ENCODE peak calls at places on chromosomes 7 and 10, in eight cellular contexts. One of them, this sample, is unnamed.

GRCh38 chr10:125568156-125568555 is 114.8 kb downstream of the TEX36 start:
- DNase-seq in trophoblast cell: no peak
- DNase-seq in CD8-positive, alpha-beta T cell: no peak
- DNase-seq in tibial artery: no peak
- DNase-seq in naive thymus-derived CD4-positive, alpha-beta T cell: no peak
- DNase-seq in AG04450: no peak
- DNase-seq in CD8-positive, alpha-beta memory T cell: no peak
- DNase-seq in WERI-Rb-1: no peak
- DNase-seq in this sample: no peak

GRCh38 chr7:104923010-104923421 is 91.0 kb upstream of the KMT2E start:
- DNase-seq in AG04450: peak
- DNase-seq in CD8-positive, alpha-beta memory T cell: peak
- DNase-seq in CD8-positive, alpha-beta T cell: peak
- DNase-seq in naive thymus-derived CD4-positive, alpha-beta T cell: peak
- DNase-seq in WERI-Rb-1: peak
- DNase-seq in trophoblast cell: no peak
- DNase-seq in tibial artery: peak
- DNase-seq in this sample: peak

GRCh38 chr10:78782441-78782840 is 286.3 kb upstream of the ZMIZ1 start:
- DNase-seq in tibial artery: no peak
- DNase-seq in WERI-Rb-1: no peak
- DNase-seq in AG04450: no peak
- DNase-seq in CD8-positive, alpha-beta memory T cell: no peak
- DNase-seq in CD8-positive, alpha-beta T cell: no peak
- DNase-seq in naive thymus-derived CD4-positive, alpha-beta T cell: no peak
- DNase-seq in trophoblast cell: no peak
- DNase-seq in this sample: no peak

GRCh38 chr7:24786941-24787340 is 29.7 kb upstream of the GSDME start:
- DNase-seq in naive thymus-derived CD4-positive, alpha-beta T cell: no peak
- DNase-seq in trophoblast cell: peak
- DNase-seq in tibial artery: no peak
- DNase-seq in CD8-positive, alpha-beta T cell: no peak
- DNase-seq in WERI-Rb-1: no peak
- DNase-seq in CD8-positive, alpha-beta memory T cell: no peak
- DNase-seq in AG04450: peak
- DNase-seq in this sample: peak

GRCh38 chr10:60846173-60846572 is 67.9 kb downstream of the CDK1 start:
- DNase-seq in naive thymus-derived CD4-positive, alpha-beta T cell: no peak
- DNase-seq in tibial artery: no peak
- DNase-seq in WERI-Rb-1: peak
- DNase-seq in AG04450: peak
- DNase-seq in CD8-positive, alpha-beta T cell: no peak
- DNase-seq in CD8-positive, alpha-beta memory T cell: no peak
- DNase-seq in trophoblast cell: no peak
- DNase-seq in this sample: no peak

GRCh38 chr10:12898271-12898670 is 103.2 kb downstream of the CCDC3 start:
- DNase-seq in WERI-Rb-1: no peak
- DNase-seq in naive thymus-derived CD4-positive, alpha-beta T cell: no peak
- DNase-seq in CD8-positive, alpha-beta T cell: no peak
- DNase-seq in CD8-positive, alpha-beta memory T cell: no peak
- DNase-seq in tibial artery: no peak
- DNase-seq in trophoblast cell: no peak
- DNase-seq in AG04450: no peak
- DNase-seq in this sample: no peak

GRCh38 chr7:147432068-147432467 is 1158.5 kb upstream of the C7orf33 start:
- DNase-seq in CD8-positive, alpha-beta T cell: no peak
- DNase-seq in CD8-positive, alpha-beta memory T cell: no peak
- DNase-seq in trophoblast cell: no peak
- DNase-seq in WERI-Rb-1: peak
- DNase-seq in AG04450: no peak
- DNase-seq in naive thymus-derived CD4-positive, alpha-beta T cell: no peak
- DNase-seq in tibial artery: no peak
- DNase-seq in this sample: no peak

GRCh38 chr10:110268931-110269640 is 35.6 kb downstream of the SMNDC1 start:
- DNase-seq in AG04450: no peak
- DNase-seq in trophoblast cell: no peak
- DNase-seq in CD8-positive, alpha-beta T cell: no peak
- DNase-seq in WERI-Rb-1: no peak
- DNase-seq in CD8-positive, alpha-beta memory T cell: no peak
- DNase-seq in naive thymus-derived CD4-positive, alpha-beta T cell: no peak
- DNase-seq in tibial artery: no peak
- DNase-seq in this sample: no peak

GRCh38 chr7:135338151-135338550 is 104.5 kb downstream of the STRA8 start:
- DNase-seq in tibial artery: no peak
- DNase-seq in AG04450: no peak
- DNase-seq in WERI-Rb-1: no peak
- DNase-seq in CD8-positive, alpha-beta memory T cell: no peak
- DNase-seq in naive thymus-derived CD4-positive, alpha-beta T cell: no peak
- DNase-seq in trophoblast cell: no peak
- DNase-seq in CD8-positive, alpha-beta T cell: no peak
- DNase-seq in this sample: no peak

GRCh38 chr10:110365356-110366143 is 60.8 kb upstream of the SMNDC1 start:
- DNase-seq in WERI-Rb-1: no peak
- DNase-seq in CD8-positive, alpha-beta T cell: no peak
- DNase-seq in tibial artery: no peak
- DNase-seq in naive thymus-derived CD4-positive, alpha-beta T cell: no peak
- DNase-seq in trophoblast cell: no peak
- DNase-seq in CD8-positive, alpha-beta memory T cell: no peak
- DNase-seq in AG04450: no peak
- DNase-seq in this sample: no peak

GRCh38 chr10:132187421-132188138 is 832 bp downstream of the DPYSL4 start:
- DNase-seq in CD8-positive, alpha-beta memory T cell: no peak
- DNase-seq in AG04450: no peak
- DNase-seq in tibial artery: no peak
- DNase-seq in trophoblast cell: no peak
- DNase-seq in CD8-positive, alpha-beta T cell: no peak
- DNase-seq in WERI-Rb-1: no peak
- DNase-seq in naive thymus-derived CD4-positive, alpha-beta T cell: no peak
- DNase-seq in this sample: no peak

GRCh38 chr7:47968852-47969774 is 10.3 kb downstream of the HUS1 start:
- DNase-seq in CD8-positive, alpha-beta T cell: peak
- DNase-seq in CD8-positive, alpha-beta memory T cell: peak
- DNase-seq in WERI-Rb-1: peak
- DNase-seq in tibial artery: no peak
- DNase-seq in AG04450: no peak
- DNase-seq in trophoblast cell: peak
- DNase-seq in naive thymus-derived CD4-positive, alpha-beta T cell: peak
- DNase-seq in this sample: no peak
- H3K27ac ChIP-seq in CD8-positive, alpha-beta T cell: no peak
- H3K27ac ChIP-seq in CD8-positive, alpha-beta memory T cell: no peak
- H3K27ac ChIP-seq in WERI-Rb-1: no peak
- H3K27ac ChIP-seq in tibial artery: no peak
- H3K27ac ChIP-seq in AG04450: no peak
- H3K27ac ChIP-seq in trophoblast cell: no peak
- H3K27ac ChIP-seq in naive thymus-derived CD4-positive, alpha-beta T cell: no peak
- H3K27ac ChIP-seq in this sample: no peak

DNA sequence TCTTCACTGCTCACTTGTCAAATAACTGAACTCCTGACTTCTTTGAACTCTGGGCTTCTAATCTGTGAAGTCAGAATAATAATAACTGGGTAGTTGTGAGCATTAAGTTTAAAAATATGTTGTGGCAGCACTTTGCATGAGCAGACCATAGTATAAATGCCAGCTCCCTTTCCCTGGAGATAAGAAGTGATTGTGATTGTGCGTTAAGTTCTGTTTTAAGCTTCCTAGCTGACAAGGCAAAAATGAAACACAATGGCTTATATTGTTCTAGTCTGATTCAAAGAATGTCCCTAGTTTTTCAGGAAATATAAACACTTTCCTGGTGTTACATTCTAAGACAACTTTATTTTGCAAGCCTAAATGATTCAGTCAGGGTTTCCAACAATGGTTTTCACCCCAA is 61.8 kb downstream of the PTPRE start:
- DNase-seq in WERI-Rb-1: no peak
- DNase-seq in trophoblast cell: no peak
- DNase-seq in AG04450: no peak
- DNase-seq in CD8-positive, alpha-beta memory T cell: no peak
- DNase-seq in CD8-positive, alpha-beta T cell: no peak
- DNase-seq in tibial artery: no peak
- DNase-seq in naive thymus-derived CD4-positive, alpha-beta T cell: no peak
- DNase-seq in this sample: no peak
- H3K27ac ChIP-seq in WERI-Rb-1: no peak
- H3K27ac ChIP-seq in trophoblast cell: no peak
- H3K27ac ChIP-seq in AG04450: no peak
- H3K27ac ChIP-seq in CD8-positive, alpha-beta memory T cell: no peak
- H3K27ac ChIP-seq in CD8-positive, alpha-beta T cell: no peak
- H3K27ac ChIP-seq in tibial artery: no peak
- H3K27ac ChIP-seq in naive thymus-derived CD4-positive, alpha-beta T cell: no peak
- H3K27ac ChIP-seq in this sample: no peak

GRCh38 chr10:122494833-122495232 is 33.5 kb downstream of the HTRA1 start:
- DNase-seq in tibial artery: peak
- DNase-seq in naive thymus-derived CD4-positive, alpha-beta T cell: no peak
- DNase-seq in WERI-Rb-1: no peak
- DNase-seq in CD8-positive, alpha-beta memory T cell: no peak
- DNase-seq in trophoblast cell: no peak
- DNase-seq in CD8-positive, alpha-beta T cell: no peak
- DNase-seq in AG04450: peak
- DNase-seq in this sample: no peak

GRCh38 chr10:122492006-122492405 is 30.7 kb downstream of the HTRA1 start:
- DNase-seq in AG04450: no peak
- DNase-seq in tibial artery: no peak
- DNase-seq in naive thymus-derived CD4-positive, alpha-beta T cell: no peak
- DNase-seq in CD8-positive, alpha-beta memory T cell: no peak
- DNase-seq in WERI-Rb-1: no peak
- DNase-seq in trophoblast cell: no peak
- DNase-seq in CD8-positive, alpha-beta T cell: no peak
- DNase-seq in this sample: no peak

GRCh38 chr10:122494173-122494820 is 32.9 kb downstream of the HTRA1 start:
- DNase-seq in trophoblast cell: no peak
- DNase-seq in CD8-positive, alpha-beta T cell: no peak
- DNase-seq in WERI-Rb-1: no peak
- DNase-seq in tibial artery: no peak
- DNase-seq in CD8-positive, alpha-beta memory T cell: no peak
- DNase-seq in naive thymus-derived CD4-positive, alpha-beta T cell: no peak
- DNase-seq in AG04450: no peak
- DNase-seq in this sample: no peak

GRCh38 chr10:122492955-122493597 is 31.7 kb downstream of the HTRA1 start:
- DNase-seq in trophoblast cell: no peak
- DNase-seq in naive thymus-derived CD4-positive, alpha-beta T cell: no peak
- DNase-seq in tibial artery: peak
- DNase-seq in AG04450: no peak
- DNase-seq in CD8-positive, alpha-beta T cell: no peak
- DNase-seq in WERI-Rb-1: no peak
- DNase-seq in CD8-positive, alpha-beta memory T cell: no peak
- DNase-seq in this sample: peak

GRCh38 chr10:122493761-122494160 is 32.4 kb downstream of the HTRA1 start:
- DNase-seq in WERI-Rb-1: no peak
- DNase-seq in CD8-positive, alpha-beta T cell: no peak
- DNase-seq in tibial artery: no peak
- DNase-seq in naive thymus-derived CD4-positive, alpha-beta T cell: no peak
- DNase-seq in AG04450: no peak
- DNase-seq in trophoblast cell: no peak
- DNase-seq in CD8-positive, alpha-beta memory T cell: no peak
- DNase-seq in this sample: no peak
- H3K27ac ChIP-seq in WERI-Rb-1: no peak
- H3K27ac ChIP-seq in CD8-positive, alpha-beta T cell: no peak
- H3K27ac ChIP-seq in tibial artery: peak
- H3K27ac ChIP-seq in naive thymus-derived CD4-positive, alpha-beta T cell: no peak
- H3K27ac ChIP-seq in AG04450: peak
- H3K27ac ChIP-seq in trophoblast cell: no peak
- H3K27ac ChIP-seq in CD8-positive, alpha-beta memory T cell: no peak
- H3K27ac ChIP-seq in this sample: no peak

GRCh38 chr10:84176351-84176750 is 2.8 kb downstream of the GPR15LG start:
- DNase-seq in AG04450: no peak
- DNase-seq in trophoblast cell: no peak
- DNase-seq in CD8-positive, alpha-beta T cell: no peak
- DNase-seq in WERI-Rb-1: no peak
- DNase-seq in CD8-positive, alpha-beta memory T cell: no peak
- DNase-seq in naive thymus-derived CD4-positive, alpha-beta T cell: no peak
- DNase-seq in tibial artery: no peak
- DNase-seq in this sample: no peak

GRCh38 chr10:84173543-84173942 is at the start of gene GPR15LG:
- DNase-seq in AG04450: no peak
- DNase-seq in trophoblast cell: no peak
- DNase-seq in CD8-positive, alpha-beta T cell: no peak
- DNase-seq in WERI-Rb-1: no peak
- DNase-seq in naive thymus-derived CD4-positive, alpha-beta T cell: no peak
- DNase-seq in tibial artery: no peak
- DNase-seq in CD8-positive, alpha-beta memory T cell: no peak
- DNase-seq in this sample: no peak

GRCh38 chr10:84175436-84175835 is 1.8 kb downstream of the GPR15LG start:
- DNase-seq in tibial artery: no peak
- DNase-seq in CD8-positive, alpha-beta T cell: no peak
- DNase-seq in naive thymus-derived CD4-positive, alpha-beta T cell: no peak
- DNase-seq in trophoblast cell: no peak
- DNase-seq in CD8-positive, alpha-beta memory T cell: no peak
- DNase-seq in WERI-Rb-1: no peak
- DNase-seq in AG04450: no peak
- DNase-seq in this sample: no peak

GRCh38 chr10:84176836-84177474 is 3.4 kb downstream of the GPR15LG start:
- DNase-seq in AG04450: no peak
- DNase-seq in trophoblast cell: no peak
- DNase-seq in CD8-positive, alpha-beta T cell: no peak
- DNase-seq in naive thymus-derived CD4-positive, alpha-beta T cell: no peak
- DNase-seq in CD8-positive, alpha-beta memory T cell: no peak
- DNase-seq in WERI-Rb-1: no peak
- DNase-seq in tibial artery: no peak
- DNase-seq in this sample: no peak

DNA sequence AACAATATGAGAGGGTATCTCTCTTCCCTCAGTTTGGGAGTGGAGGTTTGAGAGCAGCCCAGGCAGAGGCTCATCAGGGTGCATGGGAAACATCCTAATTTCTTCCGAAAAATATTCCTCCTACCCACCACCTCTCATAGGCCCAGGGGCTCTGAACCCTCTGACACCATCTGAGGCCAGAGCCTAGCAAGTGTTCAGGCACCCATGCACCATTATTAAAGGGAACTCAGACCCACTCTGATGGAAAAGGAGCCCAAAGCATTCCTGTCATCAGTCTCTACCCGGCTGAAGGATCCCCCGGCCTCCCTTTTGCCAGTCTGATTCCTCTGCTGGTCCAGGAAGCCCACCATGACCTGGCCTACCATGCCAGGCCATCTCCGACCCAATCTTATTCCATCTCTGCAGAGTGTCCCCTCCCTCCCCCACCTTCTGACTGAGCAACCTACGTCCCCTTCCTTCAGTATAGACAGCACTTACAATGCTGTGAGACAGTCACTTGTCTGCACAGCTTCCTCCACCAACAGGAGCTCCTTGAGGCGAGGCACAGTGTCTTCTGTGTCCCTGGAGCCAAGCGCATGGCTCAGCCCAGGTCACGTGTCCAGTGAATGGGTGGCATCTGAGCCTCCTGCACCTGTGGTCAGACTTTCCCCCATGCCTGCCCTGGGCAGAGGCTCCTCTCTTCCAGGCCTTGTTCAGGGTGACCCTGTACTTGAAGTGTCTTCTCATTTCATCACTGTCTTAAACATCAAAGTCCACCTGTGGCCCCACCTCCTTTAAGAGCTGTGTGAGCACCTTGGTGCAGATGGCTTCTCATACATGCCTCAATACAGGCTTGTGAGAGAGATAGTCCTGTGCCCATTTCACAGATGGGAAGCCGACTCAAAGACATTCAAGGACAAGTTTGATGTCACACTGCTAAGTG is 905 bp upstream of the GPR15LG start:
- DNase-seq in WERI-Rb-1: no peak
- DNase-seq in CD8-positive, alpha-beta memory T cell: no peak
- DNase-seq in tibial artery: no peak
- DNase-seq in AG04450: no peak
- DNase-seq in trophoblast cell: no peak
- DNase-seq in CD8-positive, alpha-beta T cell: no peak
- DNase-seq in naive thymus-derived CD4-positive, alpha-beta T cell: no peak
- DNase-seq in this sample: no peak
- H3K27ac ChIP-seq in WERI-Rb-1: no peak
- H3K27ac ChIP-seq in CD8-positive, alpha-beta memory T cell: no peak
- H3K27ac ChIP-seq in tibial artery: no peak
- H3K27ac ChIP-seq in AG04450: no peak
- H3K27ac ChIP-seq in trophoblast cell: no peak
- H3K27ac ChIP-seq in CD8-positive, alpha-beta T cell: no peak
- H3K27ac ChIP-seq in naive thymus-derived CD4-positive, alpha-beta T cell: no peak
- H3K27ac ChIP-seq in this sample: no peak